ENCODE peak calls at places on chromosomes 2 and 18, in four cellular contexts. T is A549, I is GM12878, V is HepG2. W is an unnamed sample.

GRCh38 chr2:232600053-232600773 is 33.2 kb upstream of the EFHD1 start:
- DNase-seq in T (no peak), I (no peak), V (no peak), W (no peak)

GRCh38 chr2:42457011-42457410 is 36.8 kb downstream of the KCNG3 start:
- DNase-seq in T (no peak), I (no peak), V (peak; percentile 11), W (peak; percentile 18)

GRCh38 chr18:48680339-48680738 is 141.5 kb downstream of the CTIF start:
- DNase-seq in T (no peak), I (no peak), V (no peak), W (no peak)

GRCh38 chr2:237141556-237141955 is 55.9 kb downstream of the COPS8 start:
- DNase-seq in T (no peak), I (no peak), V (no peak), W (no peak)

GRCh38 chr2:171956135-171956830 is 34.0 kb downstream of the HAT1 start:
- DNase-seq in T (no peak), I (no peak), V (no peak), W (no peak)

GRCh38 chr18:27042177-27042576 is 142.9 kb downstream of the CHST9 start:
- DNase-seq in T (no peak), I (no peak), V (peak; percentile 77), W (no peak)

GRCh38 chr18:27400001-27400400 is 214.9 kb upstream of the CHST9 start:
- DNase-seq in T (no peak), I (no peak), V (no peak), W (no peak)

GRCh38 chr2:216635171-216635570 is 2.0 kb downstream of the IGFBP2 start:
- DNase-seq in T (no peak), I (no peak), V (no peak), W (no peak)

GRCh38 chr2:6828299-6828584 is 37.5 kb downstream of the CMPK2 start:
- DNase-seq in T (no peak), I (no peak), V (peak; percentile 26), W (no peak)

GRCh38 chr18:36411745-36412168 is 114.2 kb downstream of the FHOD3 start:
- DNase-seq in T (no peak), I (no peak), V (peak; percentile 21), W (peak; percentile 49)

GRCh38 chr2:20957745-20958144 is 86.1 kb downstream of the APOB start:
- DNase-seq in T (no peak), I (no peak), V (no peak), W (no peak)

GRCh38 chr2:32166115-32166549 is 468 bp downstream of the SLC30A6 start:
- DNase-seq in T (no peak), I (no peak), V (no peak), W (no peak)

GRCh38 chr18:8427339-8427738 is 181.9 kb upstream of the RAB12 start:
- DNase-seq in T (no peak), I (no peak), V (no peak), W (no peak)

GRCh38 chr18:35730738-35731370 is 149.3 kb downstream of the GALNT1 start:
- DNase-seq in T (no peak), I (no peak), V (peak; percentile 23), W (no peak)

GRCh38 chr2:65661980-65662653 is 229.7 kb upstream of the SPRED2 start:
- DNase-seq in T (no peak), I (no peak), V (no peak), W (no peak)

GRCh38 chr2:74457549-74458131 is 598 bp upstream of the WBP1 start:
- DNase-seq in T (peak; percentile 53), I (no peak), V (peak; percentile 68), W (no peak)

GRCh38 chr2:47950340-47951280 is 44.3 kb upstream of the FBXO11 start:
- DNase-seq in T (no peak), I (no peak), V (no peak), W (no peak)

GRCh38 chr2:11343626-11344341 is 652 bp downstream of the ROCK2 start:
- DNase-seq in T (peak; percentile 36), I (no peak), V (peak; percentile 85), W (peak; percentile 44)

GRCh38 chr18:5237083-5237722 is 40.1 kb upstream of the AKAIN1 start:
- DNase-seq in T (no peak), I (no peak), V (peak; percentile 30), W (peak; percentile 22)

GRCh38 chr2:120853294-120854013 is 117.8 kb downstream of the GLI2 start:
- DNase-seq in T (no peak), I (no peak), V (no peak), W (no peak)

GRCh38 chr2:233416706-233417105 is 62.4 kb downstream of the DGKD start:
- DNase-seq in T (no peak), I (no peak), V (no peak), W (no peak)

GRCh38 chr2:65380243-65380642 is 52.2 kb downstream of the SPRED2 start:
- DNase-seq in T (no peak), I (no peak), V (no peak), W (no peak)

GRCh38 chr2:137947714-137948336 is 16.4 kb upstream of the HNMT start:
- DNase-seq in T (peak; percentile 24), I (no peak), V (peak; percentile 79), W (peak; percentile 50)

GRCh38 chr18:80009661-80010550 is 21.5 kb upstream of the TXNL4A start:
- DNase-seq in T (peak; percentile 69), I (no peak), V (no peak), W (peak; percentile 61)

GRCh38 chr2:145413261-145413660 is 893.3 kb upstream of the ZEB2 start:
- DNase-seq in T (no peak), I (no peak), V (no peak), W (no peak)

DNA sequence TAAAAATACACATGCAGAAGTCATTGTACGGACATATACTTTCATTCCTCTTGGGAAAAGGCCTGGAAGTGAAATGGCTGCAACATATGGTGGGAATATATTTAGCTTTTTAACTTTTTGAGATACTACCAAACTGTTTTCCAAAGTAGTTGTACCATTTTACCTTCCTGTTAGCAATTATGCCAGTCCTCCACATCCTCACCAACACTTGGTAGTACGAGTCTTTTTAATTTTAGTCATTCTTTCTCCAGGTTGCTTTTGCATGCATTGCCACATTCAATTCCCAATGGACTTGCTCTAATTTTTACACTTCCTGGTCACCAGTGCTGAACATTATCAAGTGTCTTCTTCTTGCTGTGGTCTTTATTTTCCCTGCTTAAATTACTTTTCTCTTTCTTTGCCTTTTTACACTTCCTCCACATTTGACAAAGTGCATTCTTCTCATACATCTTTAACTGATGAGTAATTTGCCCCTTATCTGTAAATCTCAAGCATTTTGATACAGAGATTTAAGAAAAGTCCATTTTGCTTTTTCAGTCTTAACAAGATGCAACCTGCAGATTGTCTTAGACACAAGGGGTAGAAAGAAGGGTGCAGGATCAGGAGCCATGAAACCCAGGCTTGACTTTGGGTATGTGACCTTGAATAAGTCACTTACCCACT is 14.5 kb downstream of the VIT start:
- DNase-seq in T (no peak), I (no peak), V (no peak), W (no peak)
- TF ChIP-seq MYC in T (no peak), I (no peak), V (no peak), W (no peak)

DNA sequence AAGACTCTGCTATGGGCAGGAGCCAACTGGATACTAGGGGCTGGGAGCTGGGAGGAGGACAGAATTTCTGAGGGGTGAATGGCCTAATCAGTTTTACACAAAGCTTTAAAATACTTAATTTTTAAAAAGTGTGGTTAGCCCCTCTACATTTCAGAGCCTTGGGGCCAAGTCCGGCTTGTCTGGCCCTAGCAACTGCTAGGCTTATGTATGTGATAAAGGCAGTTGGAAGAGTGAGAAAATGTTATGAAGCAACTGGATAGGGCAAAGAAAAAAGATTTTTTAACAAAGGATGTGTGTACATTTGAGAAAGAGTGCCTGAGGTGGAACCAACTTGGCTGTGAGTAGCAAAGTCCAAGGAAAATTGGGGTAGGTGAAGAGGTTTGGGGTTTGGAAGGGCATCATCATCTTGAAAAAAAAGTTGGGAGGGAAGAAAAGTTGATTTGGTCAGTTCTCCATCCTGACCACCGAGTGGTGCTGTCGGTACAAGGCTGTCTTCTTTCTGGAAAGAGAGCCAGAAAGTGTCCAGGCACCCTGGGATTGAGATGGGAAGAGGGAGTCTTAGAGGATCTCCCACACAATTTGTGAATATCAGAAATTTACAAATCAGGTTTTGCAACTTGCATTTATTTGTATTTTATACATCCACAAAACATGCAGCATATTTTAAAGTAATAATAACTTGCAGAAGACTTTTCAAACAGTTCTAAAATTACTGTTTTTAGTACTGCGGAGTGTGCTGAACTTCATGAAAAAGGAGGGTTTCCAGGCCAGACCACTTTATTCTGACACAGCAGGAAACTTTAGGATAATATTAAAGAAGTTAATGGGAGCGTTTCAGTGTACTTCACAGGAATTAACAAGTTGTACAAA is 10.5 kb upstream of the CDK15 start:
- DNase-seq in T (peak; percentile 67), I (no peak), V (peak; percentile 26), W (peak; percentile 43)
- TF ChIP-seq RAD21 in T (peak; percentile 74), I (peak; percentile 59), V (no peak), W (peak; percentile 67)

GRCh38 chr2:174553811-174554493 is 43.7 kb downstream of the WIPF1 start:
- DNase-seq in T (no peak), I (no peak), V (no peak), W (no peak)

GRCh38 chr2:174551697-174552096 is 45.9 kb downstream of the WIPF1 start:
- DNase-seq in T (no peak), I (no peak), V (no peak), W (no peak)

GRCh38 chr2:174554514-174555119 is 43.0 kb downstream of the WIPF1 start:
- DNase-seq in T (no peak), I (no peak), V (no peak), W (no peak)

GRCh38 chr2:174555998-174556397 is 41.6 kb downstream of the WIPF1 start:
- DNase-seq in T (no peak), I (no peak), V (no peak), W (no peak)

GRCh38 chr2:174552891-174553290 is 44.7 kb downstream of the WIPF1 start:
- DNase-seq in T (no peak), I (no peak), V (no peak), W (no peak)
- TF ChIP-seq MYC in T (no peak), I (no peak), V (no peak), W (no peak)

GRCh38 chr2:240086563-240086962 is 33.2 kb upstream of the OR6B3 start:
- DNase-seq in T (no peak), I (no peak), V (no peak), W (no peak)

DNA sequence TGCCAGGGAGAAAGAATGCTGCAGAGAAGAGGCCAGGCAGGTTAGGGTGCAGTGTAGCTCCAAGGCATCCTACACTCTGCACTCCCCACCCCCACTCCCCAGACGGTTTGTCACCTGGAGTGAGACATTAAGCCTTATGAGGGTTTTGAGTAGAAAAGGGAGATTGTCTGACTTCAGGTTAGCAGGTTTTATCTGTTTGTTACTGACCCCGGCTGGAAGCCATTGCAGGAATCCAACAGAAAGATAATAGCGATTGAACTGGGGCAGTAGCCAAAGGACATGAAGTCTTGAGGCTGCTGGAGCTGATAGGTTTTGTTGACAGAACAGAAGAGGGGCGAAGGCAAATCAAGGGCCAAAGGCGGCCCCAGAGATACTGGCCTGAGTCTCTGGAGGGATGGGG is 36.0 kb upstream of the OR6B3 start:
- DNase-seq in T (no peak), I (no peak), V (no peak), W (no peak)
- TF ChIP-seq RAD21 in T (no peak), I (no peak), V (no peak), W (no peak)

GRCh38 chr2:176002684-176003225 is 688 bp upstream of the LNPK start:
- DNase-seq in T (peak; percentile 13), I (no peak), V (peak; percentile 21), W (peak; percentile 81)
- TF ChIP-seq MYC in T (no peak), I (no peak), V (no peak), W (no peak)

GRCh38 chr18:51234117-51235010 is 36.9 kb upstream of the MEX3C start:
- DNase-seq in T (no peak), I (no peak), V (no peak), W (peak; percentile 3)
- TF ChIP-seq RAD21 in T (no peak), I (no peak), V (no peak), W (no peak)